ENCODE peak calls at places on chromosomes 4 and X, in eight cellular contexts. A, J, H, Q, E, C, W and I are unnamed samples.

GRCh38 chr4:7511509-7511908 is 76.8 kb upstream of the PSAPL1 start:
- DNase-seq in A (peak; percentile 43), J (no peak), H (no peak), Q (no peak), E (no peak), C (no peak), W (no peak), I (no peak)

GRCh38 chr4:33543941-33544450 is 2700.3 kb downstream of the ARAP2 start:
- DNase-seq in A (no peak), J (no peak), H (no peak), Q (no peak), E (no peak), C (no peak), W (no peak), I (no peak)

GRCh38 chrX:101744085-101744484 is 84.4 kb upstream of the ARMCX2 start:
- DNase-seq in A (no peak), J (no peak), H (no peak), Q (peak; percentile 2), E (peak; percentile 2), C (no peak), W (no peak), I (no peak)

GRCh38 chrX:26851981-26852380 is 611.2 kb downstream of the PPP4R3C start:
- DNase-seq in A (peak; percentile 40), J (no peak), H (no peak), Q (peak; percentile 54), E (peak; percentile 33), C (no peak), W (no peak), I (no peak)

GRCh38 chr4:138938371-138938699 is 77.2 kb upstream of the NOCT start:
- DNase-seq in A (peak; percentile 53), J (no peak), H (no peak), Q (peak; percentile 63), E (peak; percentile 64), C (no peak), W (no peak), I (no peak)

GRCh38 chrX:43733699-43734098 is 77.6 kb downstream of the MAOA start:
- DNase-seq in A (no peak), J (no peak), H (no peak), Q (no peak), E (no peak), C (no peak), W (no peak), I (no peak)

GRCh38 chr4:180190382-180190781 is 2052.8 kb upstream of the TENM3 start:
- DNase-seq in A (no peak), J (no peak), H (no peak), Q (no peak), E (no peak), C (no peak), W (no peak), I (no peak)

GRCh38 chrX:63664741-63665140 is 120.3 kb downstream of the ARHGEF9 start:
- DNase-seq in A (no peak), J (no peak), H (no peak), Q (peak; percentile 26), E (peak; percentile 18), C (no peak), W (no peak), I (no peak)

GRCh38 chr4:173522160-173522873 is 7.7 kb downstream of the HAND2 start:
- DNase-seq in A (peak; percentile 94), J (peak; percentile 47), H (peak; percentile 81), Q (peak; percentile 99), E (peak; percentile 90), C (peak; percentile 91), W (peak; percentile 97), I (peak; percentile 81)

GRCh38 chrX:154761977-154762528 is 611 bp upstream of the DKC1 start:
- DNase-seq in A (no peak), J (no peak), H (no peak), Q (peak; percentile 20), E (no peak), C (no peak), W (no peak), I (no peak)

GRCh38 chr4:6270691-6271121 is 1.1 kb downstream of the WFS1 start:
- DNase-seq in A (no peak), J (no peak), H (no peak), Q (peak; percentile 46), E (peak; percentile 15), C (no peak), W (no peak), I (no peak)

GRCh38 chrX:46710425-46710824 is 48.5 kb downstream of the SLC9A7 start:
- DNase-seq in A (no peak), J (no peak), H (no peak), Q (peak; percentile 41), E (peak; percentile 40), C (no peak), W (no peak), I (no peak)

GRCh38 chr4:155099231-155099630 is 109.2 kb upstream of the NPY2R start:
- DNase-seq in A (no peak), J (no peak), H (no peak), Q (no peak), E (no peak), C (no peak), W (no peak), I (no peak)
- H3K4me3 ChIP-seq in A (no peak overlapping the region), J (no peak overlapping the region), H (no peak overlapping the region), Q (no peak overlapping the region), E (no peak overlapping the region), C (no peak overlapping the region), W (no peak overlapping the region), I (no peak overlapping the region)

GRCh38 chr4:133147922-133148689 is 988 bp upstream of the PCDH10 start:
- DNase-seq in A (peak; percentile 68), J (no peak), H (no peak), Q (peak; percentile 43), E (peak; percentile 44), C (peak; percentile 15), W (peak; percentile 67), I (no peak)
- H3K4me3 ChIP-seq in A (peak overlapping the region; percentile 50), J (peak overlapping the region; percentile 58), H (peak overlapping the region; percentile 62), Q (peak overlapping the region; percentile 73), E (peak overlapping the region; percentile 55), C (peak overlapping the region; percentile 41), W (peak overlapping the region; percentile 32), I (peak overlapping the region; percentile 66)

GRCh38 chr4:167779280-167779679 is 313.1 kb upstream of the ANXA10 start:
- DNase-seq in A (no peak), J (no peak), H (no peak), Q (no peak), E (peak; percentile 28), C (no peak), W (no peak), I (no peak)

GRCh38 chr4:167774646-167775045 is 317.7 kb upstream of the ANXA10 start:
- DNase-seq in A (no peak), J (no peak), H (no peak), Q (no peak), E (peak; percentile 20), C (no peak), W (no peak), I (no peak)

GRCh38 chr4:167775374-167775773 is 317.0 kb upstream of the ANXA10 start:
- DNase-seq in A (no peak), J (no peak), H (no peak), Q (no peak), E (peak; percentile 23), C (no peak), W (no peak), I (peak; percentile 56)

GRCh38 chr4:167779864-167780263 is 312.5 kb upstream of the ANXA10 start:
- DNase-seq in A (no peak), J (no peak), H (no peak), Q (no peak), E (peak; percentile 25), C (no peak), W (no peak), I (no peak)
- H3K4me3 ChIP-seq in A (no peak overlapping the region), J (no peak overlapping the region), H (no peak overlapping the region), Q (peak overlapping the region; percentile 14), E (peak overlapping the region; percentile 48), C (no peak overlapping the region), W (no peak overlapping the region), I (no peak overlapping the region)

GRCh38 chrX:66163849-66164401 is at the start of gene HEPH:
- DNase-seq in A (peak; percentile 58), J (no peak), H (no peak), Q (peak; percentile 63), E (peak; percentile 52), C (no peak), W (no peak), I (no peak)
- H3K4me3 ChIP-seq in A (peak within 1 kb of the TSS; percentile 57), J (peak within 1 kb of the TSS; percentile 29), H (peak within 1 kb of the TSS; percentile 22), Q (peak within 1 kb of the TSS; percentile 71), E (peak within 1 kb of the TSS; percentile 34), C (peak within 1 kb of the TSS; percentile 44), W (peak within 1 kb of the TSS; percentile 25), I (peak within 1 kb of the TSS; percentile 44)

GRCh38 chr4:105145059-105145912 is 1.4 kb upstream of the TET2 start:
- DNase-seq in A (peak; percentile 3), J (no peak), H (no peak), Q (peak; percentile 33), E (no peak), C (no peak), W (no peak), I (no peak)
- H3K4me3 ChIP-seq in A (peak overlapping the region; percentile 86), J (peak overlapping the region; percentile 51), H (peak overlapping the region; percentile 86), Q (peak overlapping the region; percentile 99), E (peak overlapping the region; percentile 61), C (peak overlapping the region; percentile 84), W (peak overlapping the region; percentile 73), I (peak overlapping the region; percentile 96)

DNA sequence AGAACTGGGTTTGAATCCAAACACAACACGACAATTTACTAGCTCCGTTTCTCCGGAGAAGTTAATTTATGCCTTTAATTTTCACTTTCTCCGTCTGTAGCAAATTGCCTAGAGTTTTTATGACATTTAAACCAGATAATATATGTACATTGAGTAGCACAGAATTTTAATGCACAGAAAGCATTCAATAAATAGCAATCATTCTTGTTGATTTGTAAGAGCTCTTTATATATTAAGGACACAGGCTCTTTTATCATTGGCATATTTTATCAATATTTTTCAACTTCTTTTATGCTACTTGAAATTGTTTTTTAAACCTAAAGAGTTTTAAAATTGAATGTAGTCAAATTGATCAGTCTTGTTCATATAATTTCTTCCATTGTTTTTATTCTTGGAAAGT is 99.6 kb upstream of the PPP2R3B start:
- DNase-seq in A (no peak), J (no peak), H (no peak), Q (no peak), E (no peak), C (no peak), W (no peak), I (no peak)
- H3K4me3 ChIP-seq in A (no peak overlapping the region), J (no peak overlapping the region), H (no peak overlapping the region), Q (no peak overlapping the region), E (no peak overlapping the region), C (no peak overlapping the region), W (no peak overlapping the region), I (no peak overlapping the region)

GRCh38 chr4:19368800-19369199 is 882.9 kb upstream of the SLIT2 start:
- DNase-seq in A (no peak), J (no peak), H (no peak), Q (peak; percentile 33), E (no peak), C (no peak), W (no peak), I (no peak)
- H3K4me3 ChIP-seq in A (no peak overlapping the region), J (no peak overlapping the region), H (no peak overlapping the region), Q (no peak overlapping the region), E (no peak overlapping the region), C (no peak overlapping the region), W (no peak overlapping the region), I (no peak overlapping the region)